ENCODE peak calls at places on chromosomes 6 and 20, in eight cellular contexts. One of them, this sample, is unnamed.

GRCh38 chr20:50689864-50690263 is 1.5 kb downstream of the RIPOR3 start:
- DNase-seq in cardiac fibroblast: peak; percentile 84
- DNase-seq in GM13977: no peak
- DNase-seq in left lung: no peak
- DNase-seq in heart left ventricle: peak; percentile 49
- DNase-seq in epithelial cell of proximal tubule: no peak
- DNase-seq in fibroblast of lung: peak; percentile 36
- DNase-seq in WTC11: no peak
- DNase-seq in this sample: no peak

GRCh38 chr6:108630050-108630714 is 69.5 kb downstream of the FOXO3 start:
- DNase-seq in heart left ventricle: no peak
- DNase-seq in cardiac fibroblast: no peak
- DNase-seq in GM13977: no peak
- DNase-seq in epithelial cell of proximal tubule: no peak
- DNase-seq in WTC11: no peak
- DNase-seq in left lung: no peak
- DNase-seq in fibroblast of lung: no peak
- DNase-seq in this sample: no peak

GRCh38 chr6:64683682-64684081 is 1023.3 kb downstream of the EYS start:
- DNase-seq in fibroblast of lung: peak; percentile 51
- DNase-seq in heart left ventricle: peak; percentile 22
- DNase-seq in epithelial cell of proximal tubule: no peak
- DNase-seq in GM13977: no peak
- DNase-seq in left lung: no peak
- DNase-seq in WTC11: peak; percentile 14
- DNase-seq in cardiac fibroblast: peak; percentile 94
- DNase-seq in this sample: peak; percentile 6

GRCh38 chr6:100203391-100203790 is 209.4 kb upstream of the MCHR2 start:
- DNase-seq in fibroblast of lung: peak; percentile 96
- DNase-seq in cardiac fibroblast: peak; percentile 91
- DNase-seq in WTC11: no peak
- DNase-seq in heart left ventricle: no peak
- DNase-seq in left lung: no peak
- DNase-seq in epithelial cell of proximal tubule: peak; percentile 80
- DNase-seq in GM13977: no peak
- DNase-seq in this sample: no peak

GRCh38 chr6:90940812-90941481 is 354.1 kb upstream of the MAP3K7 start:
- DNase-seq in left lung: no peak
- DNase-seq in heart left ventricle: no peak
- DNase-seq in GM13977: peak; percentile 53
- DNase-seq in cardiac fibroblast: peak; percentile 79
- DNase-seq in WTC11: no peak
- DNase-seq in epithelial cell of proximal tubule: peak; percentile 57
- DNase-seq in fibroblast of lung: peak; percentile 80
- DNase-seq in this sample: no peak

GRCh38 chr6:7171733-7172132 is 64.0 kb downstream of the RREB1 start:
- DNase-seq in heart left ventricle: no peak
- DNase-seq in GM13977: no peak
- DNase-seq in fibroblast of lung: no peak
- DNase-seq in left lung: no peak
- DNase-seq in cardiac fibroblast: no peak
- DNase-seq in epithelial cell of proximal tubule: no peak
- DNase-seq in WTC11: no peak
- DNase-seq in this sample: no peak

GRCh38 chr6:70363741-70364493 is 49.4 kb upstream of the FAM135A start:
- DNase-seq in cardiac fibroblast: no peak
- DNase-seq in GM13977: no peak
- DNase-seq in left lung: no peak
- DNase-seq in WTC11: no peak
- DNase-seq in fibroblast of lung: no peak
- DNase-seq in epithelial cell of proximal tubule: no peak
- DNase-seq in heart left ventricle: no peak
- DNase-seq in this sample: no peak

GRCh38 chr6:108526739-108527174 is 34.0 kb upstream of the FOXO3 start:
- DNase-seq in WTC11: no peak
- DNase-seq in epithelial cell of proximal tubule: no peak
- DNase-seq in heart left ventricle: no peak
- DNase-seq in left lung: no peak
- DNase-seq in fibroblast of lung: peak; percentile 66
- DNase-seq in cardiac fibroblast: peak; percentile 70
- DNase-seq in GM13977: peak; percentile 38
- DNase-seq in this sample: no peak

GRCh38 chr20:25213566-25214415 is 18.3 kb downstream of the ENTPD6 start:
- DNase-seq in fibroblast of lung: no peak
- DNase-seq in GM13977: no peak
- DNase-seq in left lung: no peak
- DNase-seq in epithelial cell of proximal tubule: no peak
- DNase-seq in heart left ventricle: no peak
- DNase-seq in WTC11: no peak
- DNase-seq in cardiac fibroblast: no peak
- DNase-seq in this sample: no peak

GRCh38 chr20:49712918-49713778 is 530 bp downstream of the B4GALT5 start:
- DNase-seq in epithelial cell of proximal tubule: no peak
- DNase-seq in left lung: peak; percentile 41
- DNase-seq in GM13977: no peak
- DNase-seq in heart left ventricle: peak; percentile 48
- DNase-seq in WTC11: peak; percentile 60
- DNase-seq in cardiac fibroblast: peak; percentile 35
- DNase-seq in fibroblast of lung: no peak
- DNase-seq in this sample: no peak

GRCh38 chr20:9306521-9306920 is 207.9 kb upstream of the LAMP5 start:
- DNase-seq in WTC11: no peak
- DNase-seq in GM13977: no peak
- DNase-seq in left lung: no peak
- DNase-seq in fibroblast of lung: peak; percentile 97
- DNase-seq in epithelial cell of proximal tubule: no peak
- DNase-seq in heart left ventricle: no peak
- DNase-seq in cardiac fibroblast: peak; percentile 77
- DNase-seq in this sample: no peak

GRCh38 chr6:28211840-28212509 is 13.1 kb upstream of the ZSCAN9 start:
- DNase-seq in left lung: no peak
- DNase-seq in heart left ventricle: no peak
- DNase-seq in WTC11: no peak
- DNase-seq in fibroblast of lung: peak; percentile 2
- DNase-seq in epithelial cell of proximal tubule: no peak
- DNase-seq in cardiac fibroblast: no peak
- DNase-seq in GM13977: no peak
- DNase-seq in this sample: no peak

GRCh38 chr6:162538643-162539064 is 188.9 kb downstream of the PRKN start:
- DNase-seq in epithelial cell of proximal tubule: no peak
- DNase-seq in left lung: no peak
- DNase-seq in WTC11: no peak
- DNase-seq in cardiac fibroblast: peak; percentile 15
- DNase-seq in fibroblast of lung: peak; percentile 30
- DNase-seq in heart left ventricle: peak; percentile 88
- DNase-seq in GM13977: no peak
- DNase-seq in this sample: no peak

GRCh38 chr20:33242319-33243100 is 6.7 kb downstream of the BPIFA1 start:
- DNase-seq in left lung: no peak
- DNase-seq in heart left ventricle: no peak
- DNase-seq in WTC11: no peak
- DNase-seq in cardiac fibroblast: no peak
- DNase-seq in fibroblast of lung: no peak
- DNase-seq in epithelial cell of proximal tubule: no peak
- DNase-seq in GM13977: no peak
- DNase-seq in this sample: no peak
- TF ChIP-seq CTCF in left lung: no peak
- TF ChIP-seq CTCF in heart left ventricle: no peak
- TF ChIP-seq CTCF in WTC11: no peak
- TF ChIP-seq CTCF in cardiac fibroblast: no peak
- TF ChIP-seq CTCF in fibroblast of lung: no peak
- TF ChIP-seq CTCF in epithelial cell of proximal tubule: no peak
- TF ChIP-seq CTCF in GM13977: no peak
- TF ChIP-seq CTCF in this sample: no peak

GRCh38 chr6:16408766-16409165 is 170.4 kb downstream of the GMPR start:
- DNase-seq in left lung: no peak
- DNase-seq in cardiac fibroblast: no peak
- DNase-seq in WTC11: no peak
- DNase-seq in GM13977: no peak
- DNase-seq in fibroblast of lung: no peak
- DNase-seq in heart left ventricle: no peak
- DNase-seq in epithelial cell of proximal tubule: no peak
- DNase-seq in this sample: no peak

GRCh38 chr6:16404456-16404855 is 166.1 kb downstream of the GMPR start:
- DNase-seq in fibroblast of lung: no peak
- DNase-seq in cardiac fibroblast: no peak
- DNase-seq in epithelial cell of proximal tubule: no peak
- DNase-seq in WTC11: no peak
- DNase-seq in heart left ventricle: no peak
- DNase-seq in GM13977: no peak
- DNase-seq in left lung: no peak
- DNase-seq in this sample: no peak

GRCh38 chr6:16409531-16410441 is 171.4 kb downstream of the GMPR start:
- DNase-seq in epithelial cell of proximal tubule: no peak
- DNase-seq in WTC11: peak; percentile 68
- DNase-seq in cardiac fibroblast: peak; percentile 65
- DNase-seq in fibroblast of lung: peak; percentile 60
- DNase-seq in GM13977: peak; percentile 28
- DNase-seq in heart left ventricle: peak; percentile 59
- DNase-seq in left lung: peak; percentile 57
- DNase-seq in this sample: peak; percentile 59

GRCh38 chr6:16405349-16405865 is 167.0 kb downstream of the GMPR start:
- DNase-seq in heart left ventricle: no peak
- DNase-seq in epithelial cell of proximal tubule: no peak
- DNase-seq in fibroblast of lung: no peak
- DNase-seq in WTC11: no peak
- DNase-seq in GM13977: no peak
- DNase-seq in left lung: no peak
- DNase-seq in cardiac fibroblast: peak; percentile 26
- DNase-seq in this sample: no peak

GRCh38 chr6:16406966-16407365 is 168.6 kb downstream of the GMPR start:
- DNase-seq in epithelial cell of proximal tubule: no peak
- DNase-seq in fibroblast of lung: no peak
- DNase-seq in heart left ventricle: no peak
- DNase-seq in cardiac fibroblast: no peak
- DNase-seq in WTC11: no peak
- DNase-seq in left lung: no peak
- DNase-seq in GM13977: no peak
- DNase-seq in this sample: no peak
- TF ChIP-seq CTCF in epithelial cell of proximal tubule: no peak
- TF ChIP-seq CTCF in fibroblast of lung: no peak
- TF ChIP-seq CTCF in heart left ventricle: no peak
- TF ChIP-seq CTCF in cardiac fibroblast: no peak
- TF ChIP-seq CTCF in WTC11: no peak
- TF ChIP-seq CTCF in left lung: no peak
- TF ChIP-seq CTCF in GM13977: no peak
- TF ChIP-seq CTCF in this sample: no peak

GRCh38 chr6:692858-693736 is at the start of gene EXOC2:
- DNase-seq in heart left ventricle: peak; percentile 91
- DNase-seq in GM13977: peak; percentile 93
- DNase-seq in WTC11: peak; percentile 90
- DNase-seq in left lung: peak; percentile 90
- DNase-seq in fibroblast of lung: peak; percentile 72
- DNase-seq in epithelial cell of proximal tubule: no peak
- DNase-seq in cardiac fibroblast: peak; percentile 85
- DNase-seq in this sample: peak; percentile 90
- TF ChIP-seq CTCF in heart left ventricle: no peak
- TF ChIP-seq CTCF in GM13977: no peak
- TF ChIP-seq CTCF in WTC11: no peak
- TF ChIP-seq CTCF in left lung: no peak
- TF ChIP-seq CTCF in fibroblast of lung: no peak
- TF ChIP-seq CTCF in epithelial cell of proximal tubule: no peak
- TF ChIP-seq CTCF in cardiac fibroblast: no peak
- TF ChIP-seq CTCF in this sample: no peak

GRCh38 chr20:62342910-62343309 is 24.2 kb downstream of the LAMA5 start:
- DNase-seq in fibroblast of lung: peak; percentile 56
- DNase-seq in cardiac fibroblast: no peak
- DNase-seq in left lung: no peak
- DNase-seq in GM13977: no peak
- DNase-seq in epithelial cell of proximal tubule: no peak
- DNase-seq in heart left ventricle: peak; percentile 6
- DNase-seq in WTC11: no peak
- DNase-seq in this sample: no peak
- TF ChIP-seq CTCF in fibroblast of lung: no peak
- TF ChIP-seq CTCF in cardiac fibroblast: no peak
- TF ChIP-seq CTCF in left lung: no peak
- TF ChIP-seq CTCF in GM13977: no peak
- TF ChIP-seq CTCF in epithelial cell of proximal tubule: no peak
- TF ChIP-seq CTCF in heart left ventricle: no peak
- TF ChIP-seq CTCF in WTC11: no peak
- TF ChIP-seq CTCF in this sample: no peak

GRCh38 chr6:79984261-79984660 is 20.2 kb upstream of the TTK start:
- DNase-seq in GM13977: no peak
- DNase-seq in left lung: no peak
- DNase-seq in heart left ventricle: no peak
- DNase-seq in WTC11: no peak
- DNase-seq in epithelial cell of proximal tubule: peak; percentile 78
- DNase-seq in fibroblast of lung: no peak
- DNase-seq in cardiac fibroblast: peak; percentile 35
- DNase-seq in this sample: peak; percentile 6
- TF ChIP-seq CTCF in GM13977: no peak
- TF ChIP-seq CTCF in left lung: no peak
- TF ChIP-seq CTCF in heart left ventricle: no peak
- TF ChIP-seq CTCF in WTC11: no peak
- TF ChIP-seq CTCF in epithelial cell of proximal tubule: peak; percentile 55
- TF ChIP-seq CTCF in fibroblast of lung: no peak
- TF ChIP-seq CTCF in cardiac fibroblast: no peak
- TF ChIP-seq CTCF in this sample: no peak

GRCh38 chr6:27177454-27178000 is 70.0 kb upstream of the PRSS16 start:
- DNase-seq in epithelial cell of proximal tubule: peak; percentile 65
- DNase-seq in heart left ventricle: peak; percentile 82
- DNase-seq in left lung: peak; percentile 76
- DNase-seq in WTC11: peak; percentile 81
- DNase-seq in fibroblast of lung: peak; percentile 88
- DNase-seq in GM13977: peak; percentile 69
- DNase-seq in cardiac fibroblast: peak; percentile 88
- DNase-seq in this sample: peak; percentile 68
- TF ChIP-seq CTCF in epithelial cell of proximal tubule: peak; percentile 61
- TF ChIP-seq CTCF in heart left ventricle: peak; percentile 49
- TF ChIP-seq CTCF in left lung: peak; percentile 21
- TF ChIP-seq CTCF in WTC11: no peak
- TF ChIP-seq CTCF in fibroblast of lung: peak; percentile 56
- TF ChIP-seq CTCF in GM13977: peak; percentile 57
- TF ChIP-seq CTCF in cardiac fibroblast: peak; percentile 47
- TF ChIP-seq CTCF in this sample: peak; percentile 38

DNA sequence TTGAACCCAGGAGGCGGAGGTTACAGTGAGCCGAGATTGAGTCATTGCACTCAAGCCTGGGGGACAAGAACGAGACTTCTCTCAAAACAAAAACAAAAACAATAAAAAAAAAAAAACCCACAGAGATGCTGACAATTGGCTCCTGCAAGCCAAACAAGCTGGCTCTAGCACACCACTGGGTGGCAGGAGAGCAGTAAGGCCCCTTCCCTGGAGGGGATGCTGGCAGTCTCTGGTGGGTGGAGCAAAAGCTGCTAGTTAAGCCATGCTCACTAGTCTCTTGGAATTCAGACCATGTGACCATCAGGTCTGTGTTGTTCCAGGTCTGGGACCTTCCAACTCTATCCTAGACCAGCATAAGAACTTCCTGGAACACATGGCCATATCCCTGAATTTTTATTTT is 18.9 kb upstream of the DSN1 start:
- DNase-seq in cardiac fibroblast: peak; percentile 74
- DNase-seq in heart left ventricle: peak; percentile 66
- DNase-seq in fibroblast of lung: peak; percentile 65
- DNase-seq in GM13977: peak; percentile 68
- DNase-seq in left lung: no peak
- DNase-seq in epithelial cell of proximal tubule: peak; percentile 77
- DNase-seq in WTC11: peak; percentile 73
- DNase-seq in this sample: peak; percentile 44
- TF ChIP-seq CTCF in cardiac fibroblast: peak; percentile 53
- TF ChIP-seq CTCF in heart left ventricle: peak; percentile 59
- TF ChIP-seq CTCF in fibroblast of lung: peak; percentile 52
- TF ChIP-seq CTCF in GM13977: peak; percentile 40
- TF ChIP-seq CTCF in left lung: no peak
- TF ChIP-seq CTCF in epithelial cell of proximal tubule: peak; percentile 86
- TF ChIP-seq CTCF in WTC11: no peak
- TF ChIP-seq CTCF in this sample: no peak